ENCODE peak calls at places on chromosomes 2 and 18, in eight cellular contexts. One of them, this sample, is unnamed.

GRCh38 chr2:236631361-236632291 is 62.0 kb downstream of the ACKR3 start:
- DNase-seq in heart right ventricle: peak; percentile 52
- DNase-seq in brain microvascular endothelial cell: no peak
- DNase-seq in cardiac fibroblast: no peak
- DNase-seq in suprapubic skin: peak; percentile 74
- DNase-seq in mammary epithelial cell: no peak
- DNase-seq in colonic mucosa: no peak
- DNase-seq in upper lobe of right lung: peak; percentile 57
- DNase-seq in this sample: no peak

GRCh38 chr18:7000484-7001096 is 117.0 kb downstream of the LAMA1 start:
- DNase-seq in heart right ventricle: no peak
- DNase-seq in brain microvascular endothelial cell: peak; percentile 16
- DNase-seq in cardiac fibroblast: peak; percentile 35
- DNase-seq in suprapubic skin: no peak
- DNase-seq in mammary epithelial cell: peak; percentile 39
- DNase-seq in colonic mucosa: peak; percentile 29
- DNase-seq in upper lobe of right lung: no peak
- DNase-seq in this sample: no peak

GRCh38 chr18:56028514-56028913 is 440.5 kb upstream of the TCF4 start:
- DNase-seq in heart right ventricle: no peak
- DNase-seq in brain microvascular endothelial cell: peak; percentile 56
- DNase-seq in cardiac fibroblast: peak; percentile 46
- DNase-seq in suprapubic skin: no peak
- DNase-seq in mammary epithelial cell: peak; percentile 65
- DNase-seq in colonic mucosa: no peak
- DNase-seq in upper lobe of right lung: no peak
- DNase-seq in this sample: peak; percentile 12

GRCh38 chr2:118584877-118585276 is 262.6 kb downstream of the EN1 start:
- DNase-seq in heart right ventricle: no peak
- DNase-seq in brain microvascular endothelial cell: no peak
- DNase-seq in cardiac fibroblast: no peak
- DNase-seq in suprapubic skin: no peak
- DNase-seq in mammary epithelial cell: no peak
- DNase-seq in colonic mucosa: no peak
- DNase-seq in upper lobe of right lung: no peak
- DNase-seq in this sample: no peak

GRCh38 chr2:68483011-68483410 is 15.6 kb downstream of the APLF start:
- DNase-seq in heart right ventricle: no peak
- DNase-seq in brain microvascular endothelial cell: no peak
- DNase-seq in cardiac fibroblast: no peak
- DNase-seq in suprapubic skin: no peak
- DNase-seq in mammary epithelial cell: no peak
- DNase-seq in colonic mucosa: no peak
- DNase-seq in upper lobe of right lung: no peak
- DNase-seq in this sample: no peak

GRCh38 chr2:29443627-29444026 is 328.4 kb downstream of the CLIP4 start:
- DNase-seq in heart right ventricle: no peak
- DNase-seq in brain microvascular endothelial cell: no peak
- DNase-seq in cardiac fibroblast: no peak
- DNase-seq in suprapubic skin: no peak
- DNase-seq in mammary epithelial cell: peak; percentile 62
- DNase-seq in colonic mucosa: no peak
- DNase-seq in upper lobe of right lung: no peak
- DNase-seq in this sample: no peak

GRCh38 chr2:1644427-1644826 is 99.9 kb downstream of the PXDN start:
- DNase-seq in heart right ventricle: no peak
- DNase-seq in brain microvascular endothelial cell: no peak
- DNase-seq in cardiac fibroblast: no peak
- DNase-seq in suprapubic skin: no peak
- DNase-seq in mammary epithelial cell: no peak
- DNase-seq in colonic mucosa: no peak
- DNase-seq in upper lobe of right lung: no peak
- DNase-seq in this sample: no peak

GRCh38 chr2:162086904-162087303 is 12.9 kb upstream of the DPP4 start:
- DNase-seq in heart right ventricle: no peak
- DNase-seq in brain microvascular endothelial cell: no peak
- DNase-seq in cardiac fibroblast: peak; percentile 85
- DNase-seq in suprapubic skin: no peak
- DNase-seq in mammary epithelial cell: peak; percentile 56
- DNase-seq in colonic mucosa: no peak
- DNase-seq in upper lobe of right lung: no peak
- DNase-seq in this sample: no peak

GRCh38 chr2:38125007-38125406 is 49.1 kb upstream of the CYP1B1 start:
- DNase-seq in heart right ventricle: no peak
- DNase-seq in brain microvascular endothelial cell: no peak
- DNase-seq in cardiac fibroblast: no peak
- DNase-seq in suprapubic skin: no peak
- DNase-seq in mammary epithelial cell: no peak
- DNase-seq in colonic mucosa: no peak
- DNase-seq in upper lobe of right lung: no peak
- DNase-seq in this sample: no peak

GRCh38 chr2:73281244-73281643 is 3.0 kb downstream of the FBXO41 start:
- DNase-seq in heart right ventricle: no peak
- DNase-seq in brain microvascular endothelial cell: no peak
- DNase-seq in cardiac fibroblast: peak; percentile 10
- DNase-seq in suprapubic skin: no peak
- DNase-seq in mammary epithelial cell: no peak
- DNase-seq in colonic mucosa: no peak
- DNase-seq in upper lobe of right lung: no peak
- DNase-seq in this sample: no peak

GRCh38 chr2:68362069-68362468 is 3.0 kb upstream of the PLEK start:
- DNase-seq in heart right ventricle: peak; percentile 77
- DNase-seq in brain microvascular endothelial cell: peak; percentile 32
- DNase-seq in cardiac fibroblast: peak; percentile 72
- DNase-seq in suprapubic skin: peak; percentile 83
- DNase-seq in mammary epithelial cell: peak; percentile 47
- DNase-seq in colonic mucosa: peak; percentile 73
- DNase-seq in upper lobe of right lung: peak; percentile 88
- DNase-seq in this sample: no peak

GRCh38 chr2:38467768-38468463 is 90.8 kb upstream of the ATL2 start:
- DNase-seq in heart right ventricle: no peak
- DNase-seq in brain microvascular endothelial cell: no peak
- DNase-seq in cardiac fibroblast: no peak
- DNase-seq in suprapubic skin: no peak
- DNase-seq in mammary epithelial cell: peak; percentile 40
- DNase-seq in colonic mucosa: no peak
- DNase-seq in upper lobe of right lung: no peak
- DNase-seq in this sample: no peak

GRCh38 chr2:131105156-131105949 is at the start of gene PLEKHB2:
- DNase-seq in heart right ventricle: peak; percentile 93
- DNase-seq in brain microvascular endothelial cell: peak; percentile 85
- DNase-seq in cardiac fibroblast: peak; percentile 90
- DNase-seq in suprapubic skin: peak; percentile 93
- DNase-seq in mammary epithelial cell: peak; percentile 83
- DNase-seq in colonic mucosa: peak; percentile 94
- DNase-seq in upper lobe of right lung: peak; percentile 96
- DNase-seq in this sample: no peak
- TF ChIP-seq CTCF in heart right ventricle: peak; percentile 34
- TF ChIP-seq CTCF in brain microvascular endothelial cell: peak; percentile 31
- TF ChIP-seq CTCF in cardiac fibroblast: peak; percentile 30
- TF ChIP-seq CTCF in suprapubic skin: no peak
- TF ChIP-seq CTCF in mammary epithelial cell: peak; percentile 32
- TF ChIP-seq CTCF in colonic mucosa: peak; percentile 12
- TF ChIP-seq CTCF in upper lobe of right lung: peak; percentile 38
- TF ChIP-seq CTCF in this sample: peak; percentile 33

DNA sequence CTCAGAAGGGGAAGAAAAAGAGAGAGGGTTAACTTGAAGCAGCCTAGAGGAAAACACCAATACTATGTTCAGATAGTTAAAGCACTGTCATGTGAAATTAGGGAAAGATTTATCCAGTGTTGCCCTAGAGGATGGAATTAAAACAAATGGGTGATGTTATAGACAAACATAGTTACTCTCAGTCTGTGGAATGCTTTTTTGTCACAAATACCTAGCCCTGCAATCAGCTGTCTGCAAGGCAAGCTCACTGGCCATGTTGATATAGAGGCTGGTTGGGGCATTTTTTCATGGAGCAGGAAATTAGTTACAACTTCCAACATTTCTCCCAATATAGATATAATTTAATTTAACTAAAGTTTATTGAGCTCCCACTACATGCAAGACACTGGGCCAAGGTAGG is 8.4 kb upstream of the RAB10 start:
- DNase-seq in heart right ventricle: no peak
- DNase-seq in brain microvascular endothelial cell: no peak
- DNase-seq in cardiac fibroblast: no peak
- DNase-seq in suprapubic skin: no peak
- DNase-seq in mammary epithelial cell: no peak
- DNase-seq in colonic mucosa: no peak
- DNase-seq in upper lobe of right lung: no peak
- DNase-seq in this sample: no peak
- H3K4me3 ChIP-seq in heart right ventricle: no peak overlapping the region
- H3K4me3 ChIP-seq in brain microvascular endothelial cell: no peak overlapping the region
- H3K4me3 ChIP-seq in cardiac fibroblast: no peak overlapping the region
- H3K4me3 ChIP-seq in suprapubic skin: no peak overlapping the region
- H3K4me3 ChIP-seq in mammary epithelial cell: no peak overlapping the region
- H3K4me3 ChIP-seq in colonic mucosa: no peak overlapping the region
- H3K4me3 ChIP-seq in upper lobe of right lung: no peak overlapping the region
- H3K4me3 ChIP-seq in this sample: no peak overlapping the region

DNA sequence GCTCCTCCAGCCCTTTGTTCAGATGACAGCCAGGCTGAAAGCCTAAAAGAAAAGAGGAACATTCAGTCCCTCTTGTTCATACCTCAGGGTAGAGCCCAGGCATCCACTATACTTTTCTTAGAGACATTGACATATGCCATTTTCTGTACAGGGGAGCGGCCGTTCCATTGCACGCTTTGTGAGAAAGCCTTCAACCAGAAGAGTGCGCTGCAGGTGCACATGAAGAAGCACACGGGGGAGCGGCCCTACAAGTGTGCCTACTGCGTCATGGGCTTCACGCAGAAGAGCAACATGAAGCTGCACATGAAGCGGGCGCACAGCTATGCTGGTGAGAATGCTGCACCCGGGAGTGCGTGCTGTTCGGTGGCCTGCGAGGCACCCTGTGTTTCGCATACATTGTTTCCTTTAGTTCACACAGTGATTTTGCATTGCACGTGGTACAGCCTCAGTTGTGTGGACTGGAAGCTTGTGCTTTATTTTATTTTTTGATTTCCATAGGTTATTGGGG is 138.2 kb downstream of the ZNF236 start:
- DNase-seq in heart right ventricle: no peak
- DNase-seq in brain microvascular endothelial cell: no peak
- DNase-seq in cardiac fibroblast: no peak
- DNase-seq in suprapubic skin: no peak
- DNase-seq in mammary epithelial cell: no peak
- DNase-seq in colonic mucosa: no peak
- DNase-seq in upper lobe of right lung: no peak
- DNase-seq in this sample: no peak
- TF ChIP-seq CTCF in heart right ventricle: no peak
- TF ChIP-seq CTCF in brain microvascular endothelial cell: no peak
- TF ChIP-seq CTCF in cardiac fibroblast: no peak
- TF ChIP-seq CTCF in suprapubic skin: no peak
- TF ChIP-seq CTCF in mammary epithelial cell: no peak
- TF ChIP-seq CTCF in colonic mucosa: no peak
- TF ChIP-seq CTCF in upper lobe of right lung: no peak
- TF ChIP-seq CTCF in this sample: no peak

GRCh38 chr2:85759257-85759613 is 5.4 kb downstream of the ATOH8 start:
- DNase-seq in heart right ventricle: no peak
- DNase-seq in brain microvascular endothelial cell: no peak
- DNase-seq in cardiac fibroblast: no peak
- DNase-seq in suprapubic skin: no peak
- DNase-seq in mammary epithelial cell: no peak
- DNase-seq in colonic mucosa: no peak
- DNase-seq in upper lobe of right lung: no peak
- DNase-seq in this sample: no peak

GRCh38 chr2:85760371-85760770 is 6.6 kb downstream of the ATOH8 start:
- DNase-seq in heart right ventricle: no peak
- DNase-seq in brain microvascular endothelial cell: no peak
- DNase-seq in cardiac fibroblast: peak; percentile 53
- DNase-seq in suprapubic skin: no peak
- DNase-seq in mammary epithelial cell: no peak
- DNase-seq in colonic mucosa: no peak
- DNase-seq in upper lobe of right lung: no peak
- DNase-seq in this sample: no peak

GRCh38 chr2:85761512-85761944 is 7.7 kb downstream of the ATOH8 start:
- DNase-seq in heart right ventricle: no peak
- DNase-seq in brain microvascular endothelial cell: no peak
- DNase-seq in cardiac fibroblast: no peak
- DNase-seq in suprapubic skin: no peak
- DNase-seq in mammary epithelial cell: no peak
- DNase-seq in colonic mucosa: no peak
- DNase-seq in upper lobe of right lung: no peak
- DNase-seq in this sample: no peak

GRCh38 chr2:85761946-85762345 is 8.2 kb downstream of the ATOH8 start:
- DNase-seq in heart right ventricle: no peak
- DNase-seq in brain microvascular endothelial cell: no peak
- DNase-seq in cardiac fibroblast: no peak
- DNase-seq in suprapubic skin: no peak
- DNase-seq in mammary epithelial cell: no peak
- DNase-seq in colonic mucosa: no peak
- DNase-seq in upper lobe of right lung: no peak
- DNase-seq in this sample: no peak

DNA sequence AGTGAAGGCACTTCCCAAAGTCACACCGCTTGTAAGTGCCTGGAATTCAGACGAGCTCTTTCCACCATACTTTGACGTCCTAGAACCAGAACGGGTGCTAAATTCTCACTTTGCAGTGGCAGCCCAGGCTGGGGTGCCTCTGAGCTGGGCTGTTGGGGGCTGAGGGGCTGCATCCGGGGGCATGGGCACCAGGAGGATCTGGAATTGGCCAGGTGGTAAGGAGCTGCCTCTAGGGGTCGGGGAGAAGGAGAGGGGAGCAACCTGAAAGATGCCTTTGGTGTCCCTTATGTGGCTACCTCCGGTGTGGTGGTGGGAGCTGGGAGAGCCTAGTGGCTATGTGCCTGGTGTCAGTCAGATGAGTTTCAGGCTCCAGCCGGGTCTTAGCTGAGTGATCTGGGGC is 7.1 kb downstream of the ATOH8 start:
- DNase-seq in heart right ventricle: no peak
- DNase-seq in brain microvascular endothelial cell: no peak
- DNase-seq in cardiac fibroblast: no peak
- DNase-seq in suprapubic skin: no peak
- DNase-seq in mammary epithelial cell: no peak
- DNase-seq in colonic mucosa: no peak
- DNase-seq in upper lobe of right lung: no peak
- DNase-seq in this sample: no peak
- H3K4me3 ChIP-seq in heart right ventricle: no peak overlapping the region
- H3K4me3 ChIP-seq in brain microvascular endothelial cell: no peak overlapping the region
- H3K4me3 ChIP-seq in cardiac fibroblast: no peak overlapping the region
- H3K4me3 ChIP-seq in suprapubic skin: peak overlapping the region; percentile 59
- H3K4me3 ChIP-seq in mammary epithelial cell: no peak overlapping the region
- H3K4me3 ChIP-seq in colonic mucosa: no peak overlapping the region
- H3K4me3 ChIP-seq in upper lobe of right lung: no peak overlapping the region
- H3K4me3 ChIP-seq in this sample: no peak overlapping the region